ENCODE peak calls at places on chromosomes 2 and 18, in four cellular contexts. W, Z, H and C are unnamed samples.

GRCh38 chr2:31088516-31089195 is 49.6 kb downstream of the GALNT14 start:
- DNase-seq in Z (no peak), W (no peak), H (no peak), C (no peak)

GRCh38 chr2:189363559-189363958 is 77.7 kb upstream of the WDR75 start:
- DNase-seq in Z (peak; percentile 78), H (no peak), W (no peak), C (no peak)

GRCh38 chr2:197107291-197108269 is 181.1 kb upstream of the PGAP1 start:
- DNase-seq in H (peak; percentile 51), W (no peak), Z (no peak), C (no peak)

GRCh38 chr2:9002637-9003365 is 683 bp downstream of the MBOAT2 start:
- DNase-seq in Z (no peak), H (no peak), W (peak; percentile 2), C (peak; percentile 1)

GRCh38 chr18:10230072-10230471 is 224.4 kb upstream of the APCDD1 start:
- DNase-seq in H (no peak), W (no peak), Z (no peak), C (no peak)

GRCh38 chr2:88735133-88735532 is 43.7 kb downstream of the RPIA start:
- DNase-seq in H (no peak), Z (no peak), W (no peak), C (no peak)

GRCh38 chr18:60649816-60650215 is 277.2 kb upstream of the MC4R start:
- DNase-seq in Z (no peak), H (no peak), W (no peak), C (no peak)

GRCh38 chr2:168116448-168116847 is 130.9 kb downstream of the STK39 start:
- DNase-seq in W (no peak), Z (no peak), H (no peak), C (no peak)

GRCh38 chr2:181438298-181438697 is 18.9 kb upstream of the ITGA4 start:
- DNase-seq in W (no peak), H (no peak), Z (peak; percentile 16), C (peak; percentile 54)

GRCh38 chr18:62331581-62332436 is 6.7 kb downstream of the TNFRSF11A start:
- DNase-seq in W (no peak), H (peak; percentile 40), Z (no peak), C (no peak)

DNA sequence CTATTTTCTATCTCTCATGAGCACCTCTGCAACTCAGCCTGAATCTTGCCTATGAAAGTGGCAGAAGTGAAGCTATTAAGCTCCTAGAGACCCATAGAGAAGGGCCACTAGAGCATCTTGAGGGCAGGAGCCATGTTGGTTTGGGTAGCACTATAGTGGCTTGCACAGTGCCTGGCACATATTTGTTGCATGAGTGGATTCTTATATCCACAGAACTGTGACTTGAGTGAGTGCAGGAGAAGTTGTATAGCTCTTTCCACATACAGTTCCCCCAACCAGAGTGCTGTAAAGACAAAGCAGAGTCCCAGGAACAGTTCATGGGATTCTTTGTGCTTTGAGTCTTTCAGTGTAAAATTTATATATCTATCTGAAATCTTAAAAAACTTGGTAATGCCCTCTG is 205.5 kb upstream of the FOSL2 start:
- DNase-seq in H (no peak), Z (no peak), W (no peak), C (no peak)
- H3K27ac ChIP-seq in H (no peak overlapping the region), Z (no peak overlapping the region), W (no peak overlapping the region), C (no peak overlapping the region)

DNA sequence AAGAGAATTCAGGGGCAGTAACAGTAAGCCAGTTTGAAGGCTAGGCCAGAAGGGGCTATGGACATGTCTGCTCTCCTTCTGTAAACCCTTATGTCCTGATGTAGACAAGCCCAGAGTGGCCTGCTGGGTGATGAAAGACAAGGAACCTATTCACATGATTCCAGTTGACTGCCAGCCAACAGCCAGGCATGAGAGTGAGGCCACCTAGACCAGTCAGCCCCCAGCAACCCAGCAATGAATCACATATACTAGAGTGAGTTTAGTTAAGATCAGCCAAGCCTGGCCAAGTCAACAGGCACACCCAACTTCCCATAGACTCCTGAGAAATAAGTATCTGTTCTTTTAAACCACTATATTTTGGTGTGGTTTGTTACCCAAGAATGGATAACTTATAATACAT is 1889.7 kb upstream of the CELF4 start:
- DNase-seq in H (no peak), W (no peak), Z (no peak), C (no peak)
- H3K4me3 ChIP-seq in H (no peak overlapping the region), W (no peak overlapping the region), Z (no peak overlapping the region), C (no peak overlapping the region)

GRCh38 chr2:39515897-39516346 is 78.8 kb upstream of the MAP4K3 start:
- DNase-seq in H (no peak), W (no peak), Z (no peak), C (no peak)

GRCh38 chr2:39514825-39515224 is 77.7 kb upstream of the MAP4K3 start:
- DNase-seq in Z (peak; percentile 75), W (no peak), H (no peak), C (no peak)

GRCh38 chr2:39517102-39517436 is 80.0 kb upstream of the MAP4K3 start:
- DNase-seq in Z (no peak), H (no peak), W (no peak), C (no peak)

GRCh38 chr2:39516347-39517101 is 79.4 kb upstream of the MAP4K3 start:
- DNase-seq in W (no peak), Z (no peak), H (peak; percentile 55), C (no peak)

DNA sequence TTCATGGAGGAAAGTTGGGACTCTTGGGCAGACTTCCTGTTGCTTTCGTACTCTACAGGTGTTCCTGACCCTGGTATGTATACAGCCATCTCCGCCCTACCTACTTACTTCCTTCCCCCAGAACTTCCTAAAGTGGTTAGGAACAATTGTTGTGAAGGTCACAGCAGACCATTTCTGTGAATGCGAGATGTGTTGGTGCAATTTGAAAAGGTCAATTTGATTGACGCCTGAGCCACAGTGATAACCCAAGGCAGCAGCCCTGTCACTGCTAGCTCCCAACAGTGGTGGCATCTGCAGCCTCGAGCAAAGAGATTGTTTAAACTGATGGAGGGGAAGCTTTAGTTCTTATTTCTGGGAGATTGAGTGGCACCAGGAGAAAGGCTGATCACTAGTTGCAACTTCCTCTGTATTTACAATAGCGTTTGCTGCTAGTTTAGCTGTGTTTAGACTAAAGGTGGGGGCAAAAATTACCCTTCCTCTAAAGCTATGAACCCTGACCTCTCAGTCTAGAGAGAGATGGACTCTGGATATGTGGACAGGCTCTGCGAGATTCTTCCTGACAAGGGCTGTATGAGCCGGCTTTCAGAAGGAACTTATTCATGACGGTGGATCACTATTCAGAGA is 78.3 kb upstream of the MAP4K3 start:
- DNase-seq in Z (peak; percentile 57), W (no peak), H (no peak), C (no peak)
- H3K27ac ChIP-seq in Z (peak overlapping the region; percentile 26), W (no peak overlapping the region), H (peak overlapping the region; percentile 85), C (no peak overlapping the region)

DNA sequence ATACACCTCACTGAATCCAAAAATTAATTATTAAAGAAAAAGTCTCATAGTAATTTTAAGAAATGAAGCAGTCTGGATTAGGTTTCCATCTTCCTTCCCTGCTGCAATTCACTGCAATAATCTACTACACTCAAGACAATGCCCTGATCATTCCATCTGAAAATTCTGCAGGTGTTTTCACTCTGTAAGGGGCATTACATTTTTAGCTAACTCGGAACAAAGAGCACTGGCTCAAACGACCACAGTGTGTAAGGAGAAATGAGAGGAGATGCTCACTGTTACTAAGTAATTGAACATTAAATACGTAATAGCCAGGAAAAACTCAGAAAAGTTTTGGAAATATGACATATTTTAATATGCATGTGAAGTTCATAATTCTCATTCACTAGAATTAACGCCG is 1.3 kb downstream of the B4GALT6 start:
- DNase-seq in W (no peak), H (no peak), Z (no peak), C (no peak)
- H3K4me3 ChIP-seq in W (no peak overlapping the region), H (peak overlapping the region; percentile 73), Z (no peak overlapping the region), C (no peak overlapping the region)

GRCh38 chr2:211822686-211823335 is 715.8 kb downstream of the ERBB4 start:
- DNase-seq in W (no peak), Z (no peak), H (no peak), C (no peak)
- H3K27ac ChIP-seq in W (no peak overlapping the region), Z (no peak overlapping the region), H (no peak overlapping the region), C (no peak overlapping the region)

GRCh38 chr2:85436836-85437487 is 18.4 kb downstream of the SH2D6 start:
- DNase-seq in Z (no peak), W (no peak), H (no peak), C (no peak)
- H3K4me3 ChIP-seq in Z (no peak overlapping the region), W (no peak overlapping the region), H (peak overlapping the region; percentile 67), C (peak overlapping the region; percentile 60)

GRCh38 chr18:45165871-45166270 is 449.4 kb upstream of the SLC14A2 start:
- DNase-seq in H (no peak), W (no peak), Z (no peak), C (no peak)
- H3K27ac ChIP-seq in H (no peak overlapping the region), W (no peak overlapping the region), Z (no peak overlapping the region), C (no peak overlapping the region)

GRCh38 chr2:237486819-237487448 is at the start of gene MLPH:
- DNase-seq in Z (peak; percentile 55), H (peak; percentile 61), W (no peak), C (no peak)
- H3K4me3 ChIP-seq in Z (peak within 1 kb of the TSS; percentile 21), H (peak within 1 kb of the TSS; percentile 77), W (no peak within 1 kb of the TSS), C (no peak within 1 kb of the TSS)